ENCODE peak calls at places on chromosomes 16 and 17, in six cellular contexts. One of them, this sample, is unnamed.

GRCh38 chr17:7845359-7846062 is 9.4 kb upstream of the TMEM88 start:
- DNase-seq in HCT116: no peak
- DNase-seq in SK-N-SH: no peak
- DNase-seq in neural progenitor cell: no peak
- DNase-seq in PC-3: no peak
- DNase-seq in MM.1S: no peak
- DNase-seq in this sample: no peak

GRCh38 chr16:11957591-11958395 is 7.2 kb upstream of the TNFRSF17 start:
- DNase-seq in MM.1S: no peak
- DNase-seq in neural progenitor cell: no peak
- DNase-seq in SK-N-SH: no peak
- DNase-seq in PC-3: no peak
- DNase-seq in HCT116: no peak
- DNase-seq in this sample: peak; percentile 63

GRCh38 chr17:79612468-79613194 is 1.8 kb upstream of the RBFOX3 start:
- DNase-seq in SK-N-SH: peak; percentile 92
- DNase-seq in MM.1S: peak; percentile 52
- DNase-seq in HCT116: peak; percentile 63
- DNase-seq in PC-3: peak; percentile 79
- DNase-seq in neural progenitor cell: peak; percentile 92
- DNase-seq in this sample: peak; percentile 58

GRCh38 chr17:49401971-49402491 is 12.7 kb downstream of the PHB1 start:
- DNase-seq in neural progenitor cell: peak; percentile 23
- DNase-seq in MM.1S: no peak
- DNase-seq in SK-N-SH: no peak
- DNase-seq in HCT116: no peak
- DNase-seq in PC-3: no peak
- DNase-seq in this sample: no peak

GRCh38 chr17:78315355-78316114 is 44.3 kb downstream of the SOCS3 start:
- DNase-seq in neural progenitor cell: no peak
- DNase-seq in SK-N-SH: peak; percentile 57
- DNase-seq in HCT116: peak; percentile 88
- DNase-seq in PC-3: peak; percentile 99
- DNase-seq in MM.1S: no peak
- DNase-seq in this sample: peak; percentile 95

GRCh38 chr16:51430716-51431369 is 279.8 kb upstream of the SALL1 start:
- DNase-seq in PC-3: no peak
- DNase-seq in MM.1S: no peak
- DNase-seq in neural progenitor cell: no peak
- DNase-seq in SK-N-SH: no peak
- DNase-seq in HCT116: no peak
- DNase-seq in this sample: peak; percentile 22

GRCh38 chr17:38733315-38734234 is 3.4 kb downstream of the CISD3 start:
- DNase-seq in PC-3: peak; percentile 12
- DNase-seq in neural progenitor cell: no peak
- DNase-seq in HCT116: peak; percentile 24
- DNase-seq in SK-N-SH: no peak
- DNase-seq in MM.1S: no peak
- DNase-seq in this sample: no peak

GRCh38 chr17:78272181-78272913 is 40.9 kb downstream of the TMEM235 start:
- DNase-seq in PC-3: peak; percentile 47
- DNase-seq in HCT116: no peak
- DNase-seq in MM.1S: peak; percentile 29
- DNase-seq in SK-N-SH: peak; percentile 15
- DNase-seq in neural progenitor cell: peak; percentile 65
- DNase-seq in this sample: no peak

GRCh38 chr16:70610273-70611223 is 35.8 kb upstream of the IL34 start:
- DNase-seq in neural progenitor cell: no peak
- DNase-seq in MM.1S: no peak
- DNase-seq in HCT116: no peak
- DNase-seq in PC-3: no peak
- DNase-seq in SK-N-SH: no peak
- DNase-seq in this sample: no peak

GRCh38 chr16:56547120-56547948 is 17.5 kb upstream of the MT4 start:
- DNase-seq in MM.1S: peak; percentile 42
- DNase-seq in HCT116: no peak
- DNase-seq in PC-3: peak; percentile 50
- DNase-seq in neural progenitor cell: peak; percentile 90
- DNase-seq in SK-N-SH: peak; percentile 20
- DNase-seq in this sample: peak; percentile 46

GRCh38 chr16:27237229-27238015 is 31.1 kb downstream of the NSMCE1 start:
- DNase-seq in MM.1S: no peak
- DNase-seq in SK-N-SH: peak; percentile 68
- DNase-seq in HCT116: no peak
- DNase-seq in PC-3: no peak
- DNase-seq in neural progenitor cell: peak; percentile 18
- DNase-seq in this sample: no peak

GRCh38 chr17:31907342-31907975 is 6.0 kb upstream of the UTP6 start:
- DNase-seq in PC-3: peak; percentile 28
- DNase-seq in SK-N-SH: no peak
- DNase-seq in neural progenitor cell: no peak
- DNase-seq in HCT116: no peak
- DNase-seq in MM.1S: no peak
- DNase-seq in this sample: peak; percentile 51

GRCh38 chr16:48523415-48524204 is 86.4 kb downstream of the N4BP1 start:
- DNase-seq in neural progenitor cell: no peak
- DNase-seq in HCT116: no peak
- DNase-seq in SK-N-SH: no peak
- DNase-seq in PC-3: no peak
- DNase-seq in MM.1S: no peak
- DNase-seq in this sample: no peak

GRCh38 chr16:19167710-19168172 is 299 bp upstream of the SYT17 start:
- DNase-seq in MM.1S: peak; percentile 60
- DNase-seq in SK-N-SH: peak; percentile 93
- DNase-seq in HCT116: peak; percentile 60
- DNase-seq in PC-3: peak; percentile 79
- DNase-seq in neural progenitor cell: peak; percentile 92
- DNase-seq in this sample: peak; percentile 83

GRCh38 chr16:5578980-5579379 is 481.4 kb upstream of the EEF2KMT start:
- DNase-seq in PC-3: no peak
- DNase-seq in SK-N-SH: no peak
- DNase-seq in neural progenitor cell: no peak
- DNase-seq in HCT116: no peak
- DNase-seq in MM.1S: no peak
- DNase-seq in this sample: no peak

GRCh38 chr16:47358816-47359215 is 102.0 kb downstream of the ITFG1 start:
- DNase-seq in PC-3: peak; percentile 59
- DNase-seq in SK-N-SH: no peak
- DNase-seq in MM.1S: no peak
- DNase-seq in neural progenitor cell: no peak
- DNase-seq in HCT116: peak; percentile 13
- DNase-seq in this sample: peak; percentile 26

GRCh38 chr17:13921841-13922776 is 147.2 kb upstream of the COX10 start:
- DNase-seq in MM.1S: no peak
- DNase-seq in HCT116: no peak
- DNase-seq in neural progenitor cell: no peak
- DNase-seq in SK-N-SH: no peak
- DNase-seq in PC-3: no peak
- DNase-seq in this sample: no peak

GRCh38 chr16:53769185-53769584 is 65.2 kb downstream of the FTO start:
- DNase-seq in neural progenitor cell: no peak
- DNase-seq in PC-3: peak; percentile 3
- DNase-seq in HCT116: no peak
- DNase-seq in SK-N-SH: no peak
- DNase-seq in MM.1S: no peak
- DNase-seq in this sample: no peak

GRCh38 chr16:14405611-14406537 is 224.2 kb downstream of the PARN start:
- DNase-seq in PC-3: peak; percentile 16
- DNase-seq in HCT116: no peak
- DNase-seq in SK-N-SH: peak; percentile 75
- DNase-seq in MM.1S: peak; percentile 95
- DNase-seq in neural progenitor cell: peak; percentile 53
- DNase-seq in this sample: peak; percentile 61

GRCh38 chr17:76812968-76813367 is 55.2 kb upstream of the MGAT5B start:
- DNase-seq in HCT116: no peak
- DNase-seq in neural progenitor cell: no peak
- DNase-seq in SK-N-SH: no peak
- DNase-seq in PC-3: no peak
- DNase-seq in MM.1S: no peak
- DNase-seq in this sample: no peak
- H3K9ac ChIP-seq in HCT116: no peak overlapping the region
- H3K9ac ChIP-seq in neural progenitor cell: no peak overlapping the region
- H3K9ac ChIP-seq in SK-N-SH: no peak overlapping the region
- H3K9ac ChIP-seq in PC-3: no peak overlapping the region
- H3K9ac ChIP-seq in MM.1S: no peak overlapping the region
- H3K9ac ChIP-seq in this sample: no peak overlapping the region

DNA sequence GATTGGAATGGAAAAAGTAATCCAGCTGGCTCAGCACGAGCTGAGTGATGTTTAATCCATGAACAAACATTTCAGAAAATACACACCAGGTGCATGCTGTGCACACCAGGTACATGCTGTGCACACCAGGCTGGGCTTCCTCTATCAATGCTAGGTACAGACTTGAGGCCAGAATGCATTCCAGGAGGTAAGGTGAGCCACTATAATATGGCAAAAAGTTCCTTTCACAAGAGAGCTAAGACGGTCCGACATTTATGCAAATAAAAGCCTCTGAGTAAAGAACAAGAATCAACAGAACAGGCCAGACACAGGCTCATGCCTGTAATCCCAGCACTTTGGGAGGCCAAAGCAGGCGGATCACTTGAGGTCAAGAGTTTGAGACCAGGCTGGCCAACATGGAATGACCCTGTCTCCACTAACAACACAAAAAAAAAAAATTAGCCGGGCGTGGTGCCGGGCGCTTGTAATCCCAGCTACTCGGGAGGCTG is 128.2 kb downstream of the ZNF778 start:
- DNase-seq in MM.1S: no peak
- DNase-seq in neural progenitor cell: no peak
- DNase-seq in PC-3: peak; percentile 6
- DNase-seq in SK-N-SH: no peak
- DNase-seq in HCT116: no peak
- DNase-seq in this sample: no peak
- H3K4me2 ChIP-seq in MM.1S: no peak overlapping the region
- H3K4me2 ChIP-seq in neural progenitor cell: no peak overlapping the region
- H3K4me2 ChIP-seq in PC-3: no peak overlapping the region
- H3K4me2 ChIP-seq in SK-N-SH: no peak overlapping the region
- H3K4me2 ChIP-seq in HCT116: no peak overlapping the region
- H3K4me2 ChIP-seq in this sample: no peak overlapping the region

GRCh38 chr16:30488764-30489595 is 16.4 kb downstream of the ITGAL start:
- DNase-seq in neural progenitor cell: no peak
- DNase-seq in HCT116: no peak
- DNase-seq in PC-3: no peak
- DNase-seq in MM.1S: no peak
- DNase-seq in SK-N-SH: no peak
- DNase-seq in this sample: no peak
- TF ChIP-seq EZH2phosphoT487 in neural progenitor cell: no peak
- TF ChIP-seq EZH2phosphoT487 in HCT116: no peak
- TF ChIP-seq EZH2phosphoT487 in PC-3: no peak
- TF ChIP-seq EZH2phosphoT487 in MM.1S: no peak
- TF ChIP-seq EZH2phosphoT487 in SK-N-SH: no peak
- TF ChIP-seq EZH2phosphoT487 in this sample: no peak

DNA sequence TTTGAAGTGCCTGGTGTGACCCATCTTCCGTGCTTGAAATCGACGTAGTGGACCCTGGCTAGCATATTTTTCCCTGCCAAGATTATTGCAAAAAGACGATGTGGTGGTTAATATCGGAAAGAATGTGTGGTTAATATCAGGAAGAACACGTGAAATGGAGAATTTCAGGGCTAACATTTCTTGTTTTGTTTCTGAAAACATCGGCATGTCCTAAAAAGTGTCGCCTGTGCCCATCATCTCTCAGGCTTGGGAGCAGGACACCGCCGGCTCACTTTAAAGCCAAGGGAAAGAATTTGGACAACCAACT is 345 bp upstream of the DCXR start:
- DNase-seq in PC-3: no peak
- DNase-seq in neural progenitor cell: no peak
- DNase-seq in SK-N-SH: no peak
- DNase-seq in MM.1S: no peak
- DNase-seq in HCT116: no peak
- DNase-seq in this sample: no peak
- H3K9ac ChIP-seq in PC-3: no peak overlapping the region
- H3K9ac ChIP-seq in neural progenitor cell: no peak overlapping the region
- H3K9ac ChIP-seq in SK-N-SH: no peak overlapping the region
- H3K9ac ChIP-seq in MM.1S: no peak overlapping the region
- H3K9ac ChIP-seq in HCT116: peak overlapping the region; percentile 94
- H3K9ac ChIP-seq in this sample: peak overlapping the region; percentile 74

GRCh38 chr16:82639263-82639662 is 12.5 kb downstream of the CDH13 start:
- DNase-seq in PC-3: no peak
- DNase-seq in neural progenitor cell: no peak
- DNase-seq in MM.1S: no peak
- DNase-seq in SK-N-SH: no peak
- DNase-seq in HCT116: no peak
- DNase-seq in this sample: no peak

GRCh38 chr16:82638095-82638798 is 11.5 kb downstream of the CDH13 start:
- DNase-seq in neural progenitor cell: no peak
- DNase-seq in HCT116: no peak
- DNase-seq in MM.1S: no peak
- DNase-seq in SK-N-SH: no peak
- DNase-seq in PC-3: peak; percentile 57
- DNase-seq in this sample: peak; percentile 83

GRCh38 chr16:82636485-82636884 is 9.7 kb downstream of the CDH13 start:
- DNase-seq in neural progenitor cell: no peak
- DNase-seq in HCT116: no peak
- DNase-seq in MM.1S: no peak
- DNase-seq in SK-N-SH: no peak
- DNase-seq in PC-3: no peak
- DNase-seq in this sample: no peak

GRCh38 chr16:82634955-82635610 is 8.3 kb downstream of the CDH13 start:
- DNase-seq in SK-N-SH: no peak
- DNase-seq in HCT116: no peak
- DNase-seq in PC-3: no peak
- DNase-seq in MM.1S: no peak
- DNase-seq in neural progenitor cell: no peak
- DNase-seq in this sample: no peak

GRCh38 chr16:82636958-82637357 is 10.2 kb downstream of the CDH13 start:
- DNase-seq in neural progenitor cell: no peak
- DNase-seq in MM.1S: no peak
- DNase-seq in SK-N-SH: no peak
- DNase-seq in HCT116: no peak
- DNase-seq in PC-3: no peak
- DNase-seq in this sample: no peak
- H3K4me2 ChIP-seq in neural progenitor cell: no peak overlapping the region
- H3K4me2 ChIP-seq in MM.1S: no peak overlapping the region
- H3K4me2 ChIP-seq in SK-N-SH: no peak overlapping the region
- H3K4me2 ChIP-seq in HCT116: no peak overlapping the region
- H3K4me2 ChIP-seq in PC-3: no peak overlapping the region
- H3K4me2 ChIP-seq in this sample: no peak overlapping the region

GRCh38 chr17:50603340-50603739 is 31.3 kb upstream of the ABCC3 start:
- DNase-seq in HCT116: no peak
- DNase-seq in MM.1S: no peak
- DNase-seq in PC-3: no peak
- DNase-seq in SK-N-SH: peak; percentile 76
- DNase-seq in neural progenitor cell: peak; percentile 63
- DNase-seq in this sample: peak; percentile 13
- TF ChIP-seq EZH2phosphoT487 in HCT116: no peak
- TF ChIP-seq EZH2phosphoT487 in MM.1S: no peak
- TF ChIP-seq EZH2phosphoT487 in PC-3: no peak
- TF ChIP-seq EZH2phosphoT487 in SK-N-SH: no peak
- TF ChIP-seq EZH2phosphoT487 in neural progenitor cell: no peak
- TF ChIP-seq EZH2phosphoT487 in this sample: no peak